ENCODE peak calls at places on chromosomes 6 and 20, in four cellular contexts. A is Calu3, J is fibroblast of mammary gland, O is BE2C. W is an unnamed sample.

GRCh38 chr6:150403458-150404245 is 34.8 kb downstream of the IYD start:
- DNase-seq in A (peak), J (peak), O (no peak), W (no peak)

GRCh38 chr6:34022250-34022872 is 123.5 kb downstream of the GRM4 start:
- DNase-seq in A (no peak), J (no peak), O (no peak), W (no peak)

GRCh38 chr6:4008324-4009047 is 70.5 kb downstream of the FAM217A start:
- DNase-seq in A (peak), J (peak), O (peak), W (no peak)

GRCh38 chr6:149477544-149477943 is 7.3 kb downstream of the ZC3H12D start:
- DNase-seq in A (no peak), J (no peak), O (no peak), W (no peak)

GRCh38 chr6:44024597-44025219 is 102.5 kb downstream of the MRPL14 start:
- DNase-seq in A (no peak), J (no peak), O (no peak), W (no peak)

GRCh38 chr20:25294459-25295385 is 46.8 kb downstream of the PYGB start:
- DNase-seq in A (peak), J (peak), O (peak), W (peak)

GRCh38 chr6:149118737-149119653 is 198.5 kb upstream of the TAB2 start:
- DNase-seq in A (no peak), J (no peak), O (no peak), W (no peak)

GRCh38 chr6:37155394-37156312 is 14.3 kb upstream of the PIM1 start:
- DNase-seq in A (no peak), J (no peak), O (no peak), W (no peak)

GRCh38 chr6:149405823-149406765 is 6.0 kb downstream of the SUMO4 start:
- DNase-seq in A (no peak), J (peak), O (no peak), W (no peak)

GRCh38 chr6:106220485-106220884 is 105.1 kb downstream of the ATG5 start:
- DNase-seq in A (no peak), J (no peak), O (no peak), W (no peak)

GRCh38 chr6:158452191-158452590 is 107.7 kb upstream of the TMEM181 start:
- DNase-seq in A (no peak), J (no peak), O (no peak), W (no peak)

GRCh38 chr6:108133594-108134179 is 32.1 kb upstream of the NR2E1 start:
- DNase-seq in A (peak), J (peak), O (peak), W (no peak)

GRCh38 chr6:145621776-145622175 is 113.5 kb downstream of the EPM2A start:
- DNase-seq in A (no peak), J (no peak), O (no peak), W (no peak)

GRCh38 chr20:20259534-20259933 is 108.4 kb upstream of the INSM1 start:
- DNase-seq in A (no peak), J (peak), O (no peak), W (no peak)

GRCh38 chr6:29965873-29966601 is 23.7 kb downstream of the HLA-A start:
- DNase-seq in A (peak), J (peak), O (peak), W (no peak)

GRCh38 chr6:86715676-86716075 is 221.7 kb upstream of the HTR1E start:
- DNase-seq in A (peak), J (no peak), O (no peak), W (no peak)

GRCh38 chr6:101281266-101281665 is 112.2 kb upstream of the GRIK2 start:
- DNase-seq in A (peak), J (no peak), O (no peak), W (no peak)

GRCh38 chr6:92756912-92757311 is 662.4 kb downstream of the EPHA7 start:
- DNase-seq in A (no peak), J (peak), O (no peak), W (no peak)

GRCh38 chr6:44733868-44734267 is 346.4 kb downstream of the CDC5L start:
- DNase-seq in A (no peak), J (peak), O (no peak), W (no peak)

GRCh38 chr6:133368664-133369063 is 127.5 kb downstream of the EYA4 start:
- DNase-seq in A (no peak), J (no peak), O (peak), W (no peak)
- TF ChIP-seq CTCF in A (no peak), J (peak), O (peak), W (no peak)

GRCh38 chr6:75145211-75145610 is 60.6 kb downstream of the COL12A1 start:
- DNase-seq in A (no peak), J (no peak), O (no peak), W (no peak)

GRCh38 chr6:75144396-75144795 is 61.5 kb downstream of the COL12A1 start:
- DNase-seq in A (no peak), J (no peak), O (no peak), W (no peak)

GRCh38 chr6:75147512-75147911 is 58.3 kb downstream of the COL12A1 start:
- DNase-seq in A (no peak), J (peak), O (no peak), W (no peak)

GRCh38 chr6:75143186-75143585 is 62.7 kb downstream of the COL12A1 start:
- DNase-seq in A (no peak), J (peak), O (no peak), W (no peak)

GRCh38 chr6:75145976-75146375 is 59.9 kb downstream of the COL12A1 start:
- DNase-seq in A (no peak), J (no peak), O (no peak), W (no peak)
- TF ChIP-seq CTCF in A (no peak), J (no peak), O (no peak), W (no peak)

GRCh38 chr6:130046711-130047439 is 28.5 kb downstream of the L3MBTL3 start:
- DNase-seq in A (no peak), J (no peak), O (no peak), W (no peak)

GRCh38 chr6:130043344-130043743 is 25.0 kb downstream of the L3MBTL3 start:
- DNase-seq in A (no peak), J (no peak), O (no peak), W (no peak)

GRCh38 chr6:130041594-130041993 is 23.2 kb downstream of the L3MBTL3 start:
- DNase-seq in A (no peak), J (no peak), O (no peak), W (no peak)

GRCh38 chr6:130050230-130050629 is 31.8 kb downstream of the L3MBTL3 start:
- DNase-seq in A (no peak), J (peak), O (no peak), W (no peak)

GRCh38 chr6:130047440-130047995 is 29.1 kb downstream of the L3MBTL3 start:
- DNase-seq in A (no peak), J (no peak), O (no peak), W (no peak)
- TF ChIP-seq CTCF in A (no peak), J (no peak), O (no peak), W (peak)

GRCh38 chr20:8798505-8798904 is 270.4 kb upstream of the PLCB4 start:
- DNase-seq in A (no peak), J (peak), O (no peak), W (no peak)

GRCh38 chr20:8803065-8803464 is 265.8 kb upstream of the PLCB4 start:
- DNase-seq in A (no peak), J (no peak), O (peak), W (no peak)

GRCh38 chr20:8801686-8802085 is 267.2 kb upstream of the PLCB4 start:
- DNase-seq in A (no peak), J (no peak), O (no peak), W (no peak)

GRCh38 chr20:8796088-8796665 is 272.7 kb upstream of the PLCB4 start:
- DNase-seq in A (no peak), J (peak), O (no peak), W (no peak)

GRCh38 chr20:8800089-8800488 is 268.8 kb upstream of the PLCB4 start:
- DNase-seq in A (no peak), J (no peak), O (no peak), W (no peak)
- TF ChIP-seq CTCF in A (no peak), J (peak), O (peak), W (no peak)

GRCh38 chr6:116512155-116512559 is 718 bp downstream of the CALHM5 start:
- DNase-seq in A (no peak), J (peak), O (no peak), W (no peak)
- TF ChIP-seq CTCF in A (no peak), J (no peak), O (no peak), W (no peak)

GRCh38 chr6:117908246-117909107 is 1.4 kb downstream of the SLC35F1 start:
- DNase-seq in A (no peak), J (no peak), O (peak), W (no peak)

GRCh38 chr6:117907600-117908245 is 659 bp downstream of the SLC35F1 start:
- DNase-seq in A (no peak), J (no peak), O (peak), W (no peak)

GRCh38 chr6:117906454-117906904 is 585 bp upstream of the SLC35F1 start:
- DNase-seq in A (no peak), J (no peak), O (no peak), W (no peak)

GRCh38 chr6:117909638-117910037 is 2.6 kb downstream of the SLC35F1 start:
- DNase-seq in A (no peak), J (no peak), O (no peak), W (no peak)

DNA sequence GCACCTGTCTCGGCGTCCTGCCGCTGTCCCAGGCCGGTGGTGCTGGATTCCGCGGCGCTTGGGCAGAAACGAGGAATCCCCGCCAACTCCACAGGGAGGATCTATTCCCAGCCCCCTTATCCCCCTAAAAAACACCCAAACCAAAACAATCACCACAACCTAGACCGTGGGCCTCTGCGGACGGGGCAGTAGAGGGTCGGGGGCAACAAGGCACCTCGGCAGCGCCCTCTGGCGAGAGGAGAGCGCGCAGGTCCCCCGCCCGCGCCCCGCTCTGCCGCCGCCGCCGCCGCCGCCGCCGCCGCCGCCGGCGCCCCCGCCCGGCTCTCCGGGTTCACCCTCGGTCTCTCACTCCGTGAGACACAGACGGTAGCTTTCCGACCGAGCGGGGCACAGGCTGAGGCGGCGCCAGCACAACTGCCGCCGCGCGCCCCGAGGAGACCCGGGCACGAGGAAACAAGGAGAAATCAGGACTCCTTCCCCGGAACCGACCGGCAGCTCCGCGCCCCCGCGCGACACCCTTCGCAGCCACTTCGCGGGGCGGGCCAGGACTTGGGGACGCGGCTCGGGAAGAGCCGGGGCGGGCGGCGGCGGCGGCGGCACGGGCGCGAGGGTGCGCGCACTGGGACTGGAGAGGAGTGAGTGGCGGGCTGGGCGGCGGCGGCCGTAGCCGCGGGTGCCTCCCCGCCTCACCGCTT is at the start of gene SLC35F1:
- DNase-seq in A (peak), J (no peak), O (peak), W (no peak)
- TF ChIP-seq CTCF in A (peak), J (peak), O (peak), W (peak)

DNA sequence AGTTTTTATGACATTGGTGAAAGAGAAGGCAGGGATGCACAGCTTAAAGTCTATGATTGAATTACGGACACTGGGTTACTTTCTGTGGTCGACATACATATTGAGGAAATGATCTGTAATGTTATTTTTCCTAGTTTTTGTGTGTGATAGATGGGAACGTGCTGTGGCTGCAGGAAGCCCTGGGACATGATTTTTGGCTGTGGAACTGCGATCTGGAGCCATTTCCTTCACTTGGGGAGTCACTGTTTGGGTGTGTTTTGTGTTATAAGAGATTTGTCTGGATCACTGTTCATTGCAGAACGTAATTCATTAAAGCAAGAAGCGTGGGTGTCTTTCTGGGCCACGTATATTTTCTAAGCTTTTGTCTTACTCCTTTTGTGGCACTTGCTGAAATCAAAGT is 59.7 kb downstream of the TIAM2 start:
- DNase-seq in A (no peak), J (no peak), O (no peak), W (no peak)
- TF ChIP-seq CTCF in A (no peak), J (no peak), O (no peak), W (no peak)

DNA sequence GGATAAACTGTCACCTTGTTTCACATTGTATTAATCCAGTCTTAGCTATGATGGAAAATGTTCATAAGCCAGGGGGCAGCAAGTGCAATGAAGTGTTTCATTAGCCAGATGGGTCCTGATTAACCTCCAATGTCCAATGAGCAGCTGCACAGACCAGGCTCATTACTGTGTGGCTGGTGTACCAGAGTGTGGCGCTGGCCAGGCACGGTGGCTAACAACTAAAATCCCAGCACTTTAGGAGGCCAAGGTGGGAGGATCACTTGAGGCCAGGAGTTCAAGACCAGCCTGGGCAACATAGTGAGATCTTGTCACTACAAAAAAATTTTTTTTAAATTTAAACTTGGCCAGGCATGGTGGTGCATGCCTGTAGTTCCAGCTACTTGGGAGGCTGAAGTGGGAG is 201.7 kb upstream of the FOXQ1 start:
- DNase-seq in A (peak), J (no peak), O (no peak), W (peak)
- TF ChIP-seq CTCF in A (no peak), J (no peak), O (no peak), W (peak)